ENCODE peak calls at places on chromosomes 5 and 9, in four cellular contexts. L is K562, D is A549, T is SK-N-SH. Q is an unnamed sample.

GRCh38 chr5:3592298-3592697 is 3.3 kb upstream of the IRX1 start:
- DNase-seq in T (peak; percentile 24), L (no peak), D (no peak), Q (no peak)

GRCh38 chr9:112012026-112012902 is 115.7 kb downstream of the UGCG start:
- DNase-seq in D (peak; percentile 76), T (no peak), L (peak; percentile 19), Q (peak; percentile 72)

GRCh38 chr5:145204741-145205140 is 630.4 kb downstream of the PRELID2 start:
- DNase-seq in T (no peak), D (no peak), L (no peak), Q (no peak)

GRCh38 chr9:8542537-8542936 is 743.0 kb upstream of the DMAC1 start:
- DNase-seq in D (no peak), L (no peak), T (no peak), Q (no peak)

GRCh38 chr5:141650851-141651727 is at the start of gene FCHSD1:
- DNase-seq in L (peak; percentile 99), T (peak; percentile 99), D (peak; percentile 98), Q (peak; percentile 94)

GRCh38 chr9:105281272-105281671 is 36.8 kb downstream of the SLC44A1 start:
- DNase-seq in T (no peak), L (no peak), D (no peak), Q (no peak)

GRCh38 chr9:133492061-133493021 is 13.4 kb upstream of the SLC2A6 start:
- DNase-seq in T (peak; percentile 67), L (no peak), D (no peak), Q (no peak)

GRCh38 chr5:107639990-107640389 is 30.7 kb downstream of the EFNA5 start:
- DNase-seq in T (no peak), D (no peak), L (no peak), Q (no peak)

GRCh38 chr9:100515578-100516494 is 42.9 kb downstream of the TMEFF1 start:
- DNase-seq in D (no peak), L (no peak), T (no peak), Q (no peak)

GRCh38 chr9:80503692-80504400 is 932.1 kb downstream of the TLE4 start:
- DNase-seq in L (no peak), T (no peak), D (no peak), Q (no peak)

DNA sequence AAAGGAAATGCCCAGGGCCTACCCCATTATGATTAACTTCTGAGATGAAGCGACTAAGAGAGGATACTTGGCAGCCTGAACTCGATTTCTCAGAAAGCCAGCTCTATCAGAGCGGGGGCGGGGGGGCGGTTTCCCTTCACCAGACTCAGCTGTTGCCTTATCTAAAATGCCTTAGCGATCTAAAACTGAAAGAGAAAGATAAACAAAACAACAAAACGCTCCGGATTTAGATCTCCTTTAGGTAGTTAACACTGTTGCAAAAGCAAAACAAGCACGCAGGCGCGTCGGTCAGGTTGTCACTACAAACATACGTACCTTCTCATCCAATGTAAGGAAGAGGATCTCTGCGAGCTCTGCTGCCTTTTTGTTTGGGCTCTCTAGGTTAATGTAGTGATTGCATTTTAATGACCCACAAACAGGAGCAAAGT is 1.1 kb downstream of the EPB41L4A start:
- DNase-seq in T (peak; percentile 28), L (no peak), D (no peak), Q (peak; percentile 50)
- H3K4me3 ChIP-seq in T (peak overlapping the region; percentile 61), L (no peak overlapping the region), D (peak overlapping the region; percentile 64), Q (peak overlapping the region; percentile 83)

DNA sequence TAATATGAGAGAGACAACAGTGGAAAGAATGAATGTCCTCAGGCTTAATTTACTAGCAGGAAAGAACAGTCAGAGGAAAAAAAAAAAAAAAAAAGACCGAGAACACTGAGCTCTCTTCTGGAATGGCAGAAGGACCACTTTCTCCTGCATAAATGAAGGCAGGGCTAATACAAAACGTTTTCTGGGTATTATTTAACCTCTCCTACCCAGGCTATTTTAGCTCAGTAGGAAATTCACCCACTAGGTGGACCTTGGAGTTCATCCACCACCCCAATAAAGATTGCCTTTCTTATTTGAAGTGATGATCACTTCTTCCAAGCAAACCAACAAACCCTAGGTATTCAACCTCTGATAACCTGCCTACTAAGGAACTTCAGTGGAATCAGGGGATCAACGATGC is 3.7 kb downstream of the GLIS3 start:
- DNase-seq in L (no peak), T (no peak), D (peak; percentile 24), Q (no peak)
- TF ChIP-seq EP300 in L (no peak), T (no peak), D (no peak), Q (no peak)

DNA sequence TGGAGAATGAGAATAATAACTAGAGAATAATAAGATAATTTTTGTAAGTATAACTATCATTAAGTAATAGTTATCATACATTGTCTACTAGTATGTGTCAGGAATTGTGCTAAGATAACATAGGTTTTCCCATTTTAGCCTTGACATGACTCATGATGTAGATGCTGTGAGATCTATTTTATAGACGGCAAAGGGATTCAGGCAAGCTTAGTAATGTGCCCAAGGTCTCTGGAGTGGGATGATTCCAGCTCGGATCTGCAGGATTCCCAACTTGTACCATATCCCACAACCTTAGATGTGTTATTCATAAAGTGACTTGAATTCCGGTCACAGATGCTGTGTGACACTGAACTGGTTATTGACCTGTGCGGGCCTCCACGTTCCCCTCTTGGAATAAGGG is 51.5 kb downstream of the IL31RA start:
- DNase-seq in D (no peak), L (no peak), T (no peak), Q (no peak)
- H3K4me3 ChIP-seq in D (no peak overlapping the region), L (no peak overlapping the region), T (no peak overlapping the region), Q (no peak overlapping the region)

DNA sequence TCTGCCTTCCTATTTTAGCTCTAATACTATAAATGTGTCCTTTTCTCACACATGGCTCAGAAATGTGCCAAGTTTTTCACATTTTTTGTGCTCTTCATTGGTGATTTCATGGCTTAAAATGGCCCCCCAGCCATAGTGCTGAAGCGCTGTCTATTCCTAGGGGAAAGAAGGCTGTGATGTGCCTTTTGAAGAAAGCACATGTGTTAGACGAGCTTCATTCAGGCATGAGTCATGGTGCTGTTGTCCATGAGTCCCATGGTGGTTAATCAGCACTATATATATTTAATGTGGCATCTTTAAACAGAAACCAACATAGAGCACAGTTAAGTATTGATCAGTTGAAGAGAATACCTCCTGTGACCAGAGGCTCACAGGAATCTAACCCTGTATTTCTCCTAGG is 55.8 kb downstream of the PDE8B start:
- DNase-seq in D (no peak), L (no peak), T (no peak), Q (no peak)
- TF ChIP-seq EP300 in D (no peak), L (no peak), T (no peak), Q (no peak)

DNA sequence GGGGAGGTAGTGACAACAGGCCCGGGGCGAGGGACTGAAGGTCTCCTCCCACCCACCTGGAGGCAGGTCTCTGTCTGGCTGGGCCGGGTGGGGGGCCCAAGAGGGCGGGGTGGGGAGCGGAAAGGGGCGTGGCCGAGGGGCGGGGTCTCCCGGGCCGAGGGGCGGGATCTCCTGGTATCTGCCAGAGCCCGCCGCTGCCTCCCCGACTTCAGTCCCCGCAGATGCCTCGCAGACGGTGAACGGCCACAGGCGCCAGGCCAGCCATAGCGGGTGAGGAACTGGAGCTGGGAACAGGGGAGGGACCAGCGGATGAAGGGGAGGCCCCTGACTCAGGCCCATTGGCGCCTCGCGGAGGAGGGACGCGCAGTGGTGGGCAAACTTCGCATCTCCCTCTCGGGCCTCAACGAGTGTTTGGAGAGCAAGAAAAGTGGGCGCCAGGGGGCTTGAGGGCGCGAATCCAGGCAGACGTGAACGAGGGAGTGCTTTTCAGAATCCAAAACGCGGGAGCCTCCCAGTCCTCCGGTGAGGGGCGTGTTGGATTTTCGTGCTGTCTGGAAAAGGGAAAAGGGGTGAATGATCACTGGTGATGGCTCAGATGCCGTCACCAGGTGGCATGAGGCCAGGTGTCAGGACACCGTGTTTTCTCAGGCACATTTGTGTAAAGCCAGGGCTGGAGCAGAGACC is at the start of gene ADGRD2:
- DNase-seq in D (no peak), T (peak; percentile 95), L (peak; percentile 86), Q (no peak)
- H3K4me3 ChIP-seq in D (no peak within 1 kb of the TSS), T (peak within 1 kb of the TSS; percentile 56), L (peak within 1 kb of the TSS; percentile 11), Q (no peak within 1 kb of the TSS)

DNA sequence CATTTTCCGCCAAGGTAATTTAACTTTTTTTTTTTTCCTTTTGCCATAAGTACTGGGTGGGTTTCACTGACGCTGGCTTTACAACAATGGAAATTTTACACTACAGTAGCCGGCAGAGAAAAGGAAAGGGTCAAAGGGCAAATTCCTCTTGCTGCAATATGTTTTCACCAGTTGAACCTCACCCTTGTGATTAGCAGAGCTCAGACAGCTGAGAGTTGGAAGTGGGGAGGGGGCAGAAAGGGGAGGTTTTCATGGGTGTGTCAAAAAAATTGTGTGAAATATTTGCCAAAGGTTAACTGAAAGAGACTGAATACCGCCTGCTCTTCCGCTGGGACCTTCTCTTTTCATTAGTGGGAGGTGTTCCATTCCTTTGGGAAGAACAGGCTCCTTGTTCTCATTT is 296.9 kb downstream of the ADAMTS6 start:
- DNase-seq in T (no peak), L (no peak), D (no peak), Q (no peak)
- TF ChIP-seq EP300 in T (no peak), L (no peak), D (no peak), Q (no peak)

DNA sequence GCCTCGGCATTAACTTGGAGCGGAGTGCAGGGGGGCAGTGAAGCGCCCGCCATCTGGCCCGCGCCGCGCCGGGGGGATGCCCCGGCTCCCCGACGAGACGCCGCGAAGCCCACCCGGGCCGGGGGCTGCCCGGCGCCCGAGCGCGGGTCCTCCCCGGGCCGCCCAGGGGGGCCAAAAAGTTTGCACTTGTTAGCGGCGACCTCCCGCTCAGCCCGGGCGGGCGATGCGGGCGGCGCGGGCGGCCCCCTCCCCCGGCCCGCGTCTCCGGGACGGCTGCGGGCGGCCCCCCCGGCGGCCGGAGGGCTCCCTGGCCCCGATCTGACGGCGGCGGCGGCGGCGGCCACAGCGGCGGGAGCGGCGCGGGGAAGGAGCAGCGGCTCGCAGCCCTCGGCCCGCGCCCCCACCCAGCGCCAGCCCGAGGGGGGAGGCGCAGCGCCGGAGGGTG is at the start of gene NTNG2:
- DNase-seq in D (no peak), T (no peak), L (no peak), Q (no peak)
- H3K4me3 ChIP-seq in D (peak within 1 kb of the TSS; percentile 95), T (peak within 1 kb of the TSS; percentile 89), L (no peak within 1 kb of the TSS), Q (peak within 1 kb of the TSS; percentile 55)

DNA sequence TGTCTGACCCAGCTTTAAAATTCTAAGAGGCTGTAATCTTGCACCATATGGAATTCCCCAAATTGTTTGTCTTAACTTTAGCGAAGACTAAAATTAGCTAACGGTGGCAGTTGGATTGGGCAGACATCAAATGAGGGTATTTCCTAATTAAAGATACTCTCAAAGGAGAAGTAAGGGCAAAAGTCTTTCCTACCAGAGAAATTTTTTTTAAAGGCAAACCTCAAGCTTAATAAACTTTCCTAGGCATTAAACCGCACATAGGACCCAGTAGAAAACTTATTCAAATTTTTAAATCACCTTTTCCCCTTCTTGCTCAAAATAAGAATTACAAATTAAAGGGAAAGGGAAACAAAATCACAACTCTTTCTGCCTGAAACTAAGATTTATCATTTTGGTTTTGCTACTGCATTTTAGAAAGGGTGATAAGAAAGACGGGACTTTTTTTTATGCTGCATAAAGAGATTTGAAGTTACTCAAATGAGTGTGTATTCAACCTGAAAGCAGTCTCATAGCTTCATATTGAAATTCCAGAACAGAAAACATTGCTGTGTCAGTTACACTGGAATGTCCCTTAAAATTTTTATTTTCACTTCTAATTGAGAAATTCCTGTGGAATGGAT is 189.1 kb upstream of the PTGER4 start:
- DNase-seq in T (no peak), L (no peak), D (no peak), Q (no peak)
- TF ChIP-seq EP300 in T (no peak), L (no peak), D (no peak), Q (no peak)

DNA sequence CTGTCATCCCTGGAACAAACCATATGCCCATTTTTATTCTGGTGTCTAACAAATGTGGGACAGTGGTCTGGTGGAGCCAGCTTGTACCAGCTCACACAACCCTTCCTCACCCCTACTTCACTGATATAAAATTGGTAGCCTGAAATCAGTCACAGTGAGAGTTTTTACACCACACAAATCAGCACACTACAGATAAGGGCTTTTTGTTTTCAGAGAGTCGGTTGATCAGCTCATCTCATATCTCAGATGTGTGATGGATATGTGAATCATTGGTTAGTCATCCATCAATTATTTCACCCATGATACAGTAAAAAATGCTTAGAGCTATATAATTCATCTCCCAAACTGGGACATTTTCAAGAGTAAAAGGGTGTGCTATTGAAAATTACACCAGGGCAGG is 529.2 kb downstream of the EBF1 start:
- DNase-seq in L (no peak), D (no peak), T (no peak), Q (no peak)
- H3K4me3 ChIP-seq in L (no peak overlapping the region), D (no peak overlapping the region), T (no peak overlapping the region), Q (no peak overlapping the region)